ENCODE peak calls at places on chromosome 9, in four cellular contexts. One of them, this sample, is unnamed.

GRCh38 chr9:16627967-16628366 is 242.5 kb downstream of the BNC2 start:
- DNase-seq in body of pancreas: no peak
- DNase-seq in kidney epithelial cell: peak; percentile 70
- DNase-seq in fibroblast of pulmonary artery: peak; percentile 92
- DNase-seq in this sample: peak; percentile 98

GRCh38 chr9:68808481-68808880 is 103.4 kb downstream of the PIP5K1B start:
- DNase-seq in body of pancreas: no peak
- DNase-seq in kidney epithelial cell: no peak
- DNase-seq in fibroblast of pulmonary artery: no peak
- DNase-seq in this sample: no peak

GRCh38 chr9:121613009-121613766 is 38.2 kb upstream of the DAB2IP start:
- DNase-seq in body of pancreas: no peak
- DNase-seq in kidney epithelial cell: no peak
- DNase-seq in fibroblast of pulmonary artery: no peak
- DNase-seq in this sample: no peak

GRCh38 chr9:136544549-136545064 is 1.2 kb downstream of the NOTCH1 start:
- DNase-seq in body of pancreas: peak; percentile 92
- DNase-seq in kidney epithelial cell: no peak
- DNase-seq in fibroblast of pulmonary artery: peak; percentile 43
- DNase-seq in this sample: no peak

GRCh38 chr9:137313956-137314560 is 12.0 kb upstream of the NRARP start:
- DNase-seq in body of pancreas: peak; percentile 36
- DNase-seq in kidney epithelial cell: no peak
- DNase-seq in fibroblast of pulmonary artery: no peak
- DNase-seq in this sample: no peak

GRCh38 chr9:36222449-36222848 is 31.7 kb downstream of the CLTA start:
- DNase-seq in body of pancreas: no peak
- DNase-seq in kidney epithelial cell: no peak
- DNase-seq in fibroblast of pulmonary artery: no peak
- DNase-seq in this sample: peak; percentile 54

GRCh38 chr9:114094971-114095370 is 4.1 kb downstream of the KIF12 start:
- DNase-seq in body of pancreas: no peak
- DNase-seq in kidney epithelial cell: no peak
- DNase-seq in fibroblast of pulmonary artery: no peak
- DNase-seq in this sample: no peak

GRCh38 chr9:14313951-14314423 is at the start of gene NFIB:
- DNase-seq in body of pancreas: peak; percentile 75
- DNase-seq in kidney epithelial cell: no peak
- DNase-seq in fibroblast of pulmonary artery: peak; percentile 71
- DNase-seq in this sample: no peak

GRCh38 chr9:121738969-121739368 is 87.5 kb downstream of the DAB2IP start:
- DNase-seq in body of pancreas: peak; percentile 58
- DNase-seq in kidney epithelial cell: no peak
- DNase-seq in fibroblast of pulmonary artery: peak; percentile 20
- DNase-seq in this sample: peak; percentile 61

GRCh38 chr9:138022756-138023393 is 145.3 kb downstream of the CACNA1B start:
- DNase-seq in body of pancreas: no peak
- DNase-seq in kidney epithelial cell: no peak
- DNase-seq in fibroblast of pulmonary artery: no peak
- DNase-seq in this sample: no peak

GRCh38 chr9:20015427-20015931 is 226.6 kb upstream of the SLC24A2 start:
- DNase-seq in body of pancreas: no peak
- DNase-seq in kidney epithelial cell: no peak
- DNase-seq in fibroblast of pulmonary artery: no peak
- DNase-seq in this sample: no peak

GRCh38 chr9:127057970-127058644 is 64.3 kb downstream of the ANGPTL2 start:
- DNase-seq in body of pancreas: no peak
- DNase-seq in kidney epithelial cell: no peak
- DNase-seq in fibroblast of pulmonary artery: no peak
- DNase-seq in this sample: no peak

GRCh38 chr9:110969971-110970381 is 68.3 kb downstream of the LPAR1 start:
- DNase-seq in body of pancreas: no peak
- DNase-seq in kidney epithelial cell: no peak
- DNase-seq in fibroblast of pulmonary artery: peak; percentile 67
- DNase-seq in this sample: peak; percentile 80

GRCh38 chr9:131167146-131167692 is 41.8 kb downstream of the NUP214 start:
- DNase-seq in body of pancreas: peak; percentile 45
- DNase-seq in kidney epithelial cell: no peak
- DNase-seq in fibroblast of pulmonary artery: no peak
- DNase-seq in this sample: peak; percentile 13

GRCh38 chr9:100589582-100589981 is 11.7 kb downstream of the CAVIN4 start:
- DNase-seq in body of pancreas: no peak
- DNase-seq in kidney epithelial cell: no peak
- DNase-seq in fibroblast of pulmonary artery: peak; percentile 65
- DNase-seq in this sample: peak; percentile 41

GRCh38 chr9:130833324-130833990 is 1.6 kb upstream of the ABL1 start:
- DNase-seq in body of pancreas: no peak
- DNase-seq in kidney epithelial cell: no peak
- DNase-seq in fibroblast of pulmonary artery: no peak
- DNase-seq in this sample: peak; percentile 43

DNA sequence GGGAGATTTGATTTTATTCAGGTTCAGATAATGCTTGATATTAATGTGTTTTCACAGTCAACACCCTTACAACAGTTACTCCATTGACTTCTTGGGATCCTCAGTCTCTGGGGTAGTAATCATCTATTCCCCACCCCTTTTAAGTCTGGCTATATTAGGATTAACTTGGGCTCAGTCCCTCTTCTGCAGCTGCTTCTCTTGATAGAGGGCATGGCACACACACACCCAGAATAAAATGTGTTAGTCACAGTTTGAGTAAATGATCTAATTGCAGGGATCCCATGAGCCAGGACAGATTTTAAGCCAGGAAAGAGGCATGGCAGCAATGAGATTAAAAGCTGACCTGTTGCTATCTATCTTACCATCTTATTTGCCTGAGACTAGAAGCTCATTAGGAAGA is 53.7 kb upstream of the VLDLR start:
- DNase-seq in body of pancreas: no peak
- DNase-seq in kidney epithelial cell: no peak
- DNase-seq in fibroblast of pulmonary artery: no peak
- DNase-seq in this sample: peak; percentile 8
- TF ChIP-seq CTCF in body of pancreas: no peak
- TF ChIP-seq CTCF in kidney epithelial cell: no peak
- TF ChIP-seq CTCF in fibroblast of pulmonary artery: no peak
- TF ChIP-seq CTCF in this sample: no peak

GRCh38 chr9:99056876-99057664 is 47.8 kb upstream of the TGFBR1 start:
- DNase-seq in body of pancreas: no peak
- DNase-seq in kidney epithelial cell: peak; percentile 43
- DNase-seq in fibroblast of pulmonary artery: peak; percentile 68
- DNase-seq in this sample: peak; percentile 84
- H3K4me3 ChIP-seq in body of pancreas: no peak overlapping the region
- H3K4me3 ChIP-seq in kidney epithelial cell: no peak overlapping the region
- H3K4me3 ChIP-seq in fibroblast of pulmonary artery: no peak overlapping the region
- H3K4me3 ChIP-seq in this sample: no peak overlapping the region

DNA sequence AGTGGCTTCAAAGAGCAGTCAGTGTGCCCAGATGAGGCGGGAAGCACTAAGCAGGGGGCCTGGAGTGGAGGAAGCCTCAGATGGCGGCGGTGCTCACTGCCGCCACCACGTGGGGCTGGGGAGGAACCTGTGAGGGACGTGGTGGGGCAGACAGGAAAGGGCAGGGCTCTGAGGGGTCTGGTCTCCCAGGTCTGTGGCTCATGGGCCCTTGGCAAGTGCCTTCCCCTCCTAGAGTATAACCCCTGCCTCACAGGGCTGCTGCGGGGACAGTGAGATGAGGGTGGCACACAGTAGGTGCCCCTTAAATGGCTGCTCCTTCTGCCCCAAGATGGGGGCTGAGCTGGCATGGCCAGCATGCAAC is 26.6 kb downstream of the NR5A1 start:
- DNase-seq in body of pancreas: no peak
- DNase-seq in kidney epithelial cell: no peak
- DNase-seq in fibroblast of pulmonary artery: peak; percentile 9
- DNase-seq in this sample: peak; percentile 3
- TF ChIP-seq CTCF in body of pancreas: no peak
- TF ChIP-seq CTCF in kidney epithelial cell: peak; percentile 66
- TF ChIP-seq CTCF in fibroblast of pulmonary artery: peak; percentile 31
- TF ChIP-seq CTCF in this sample: peak; percentile 32

GRCh38 chr9:93948456-93949072 is 6.6 kb downstream of the BARX1 start:
- DNase-seq in body of pancreas: no peak
- DNase-seq in kidney epithelial cell: no peak
- DNase-seq in fibroblast of pulmonary artery: no peak
- DNase-seq in this sample: no peak
- H3K4me3 ChIP-seq in body of pancreas: no peak overlapping the region
- H3K4me3 ChIP-seq in kidney epithelial cell: no peak overlapping the region
- H3K4me3 ChIP-seq in fibroblast of pulmonary artery: no peak overlapping the region
- H3K4me3 ChIP-seq in this sample: no peak overlapping the region

This sample was measured in AG10803.